ENCODE peak calls at places on chromosomes 1 and 21, in seven cellular contexts. A is ACHN; J is ureter; H is stimulated activated CD4-positive, alpha-beta T cell treated with anti-CD3 and anti-CD28 coated beads, Interleukin-4, amount 100 ng/mL, for 1 hour; Y is central memory CD4-positive, alpha-beta T cell; D is nephron progenitor cell; M is GM13977. Q is an unnamed sample.

GRCh38 chr1:960371-961131 is at the start of gene KLHL17:
- DNase-seq in A (peak; percentile 66), D (peak; percentile 82), H (peak; percentile 87), Y (peak; percentile 66), J (no peak), M (peak; percentile 95), Q (peak; percentile 26)

GRCh38 chr1:19752083-19752696 is 47.5 kb downstream of the TMCO4 start:
- DNase-seq in A (no peak), J (no peak), D (no peak), Y (no peak), M (no peak), H (no peak), Q (no peak)

GRCh38 chr21:39525129-39525528 is 73.4 kb downstream of the SH3BGR start:
- DNase-seq in Y (no peak), M (no peak), H (no peak), A (no peak), D (no peak), J (no peak), Q (no peak)

GRCh38 chr1:202621446-202621845 is 88.8 kb downstream of the SYT2 start:
- DNase-seq in A (no peak), D (no peak), Y (no peak), J (no peak), H (no peak), M (no peak), Q (no peak)

GRCh38 chr1:94846286-94846685 is 26.1 kb downstream of the SLC44A3 start:
- DNase-seq in J (no peak), M (no peak), H (no peak), A (no peak), Y (no peak), D (no peak), Q (no peak)

GRCh38 chr1:67339623-67340343 is 32.1 kb downstream of the IL12RB2 start:
- DNase-seq in H (peak; percentile 25), D (no peak), J (no peak), M (no peak), A (peak; percentile 50), Y (no peak), Q (no peak)

GRCh38 chr1:40421348-40421693 is 29.0 kb upstream of the ZFP69B start:
- DNase-seq in D (no peak), J (no peak), A (no peak), Y (no peak), H (no peak), M (no peak), Q (no peak)

GRCh38 chr1:44407430-44408180 is 2.5 kb downstream of the RNF220 start:
- DNase-seq in M (no peak), D (peak; percentile 70), Y (no peak), J (no peak), H (peak; percentile 10), A (no peak), Q (no peak)

GRCh38 chr1:234246638-234247116 is 126.6 kb upstream of the COA6 start:
- DNase-seq in D (no peak), M (peak; percentile 65), Y (no peak), A (no peak), H (no peak), J (no peak), Q (no peak)

GRCh38 chr21:38788275-38788911 is 17.3 kb upstream of the ETS2 start:
- DNase-seq in J (no peak), D (no peak), M (no peak), H (no peak), Y (no peak), A (no peak), Q (no peak)

GRCh38 chr1:31013187-31013864 is 52.2 kb downstream of the PUM1 start:
- DNase-seq in M (peak; percentile 37), D (no peak), H (no peak), Y (no peak), J (no peak), A (peak; percentile 71), Q (peak; percentile 70)

GRCh38 chr1:201376464-201377374 is 761 bp downstream of the TNNT2 start:
- DNase-seq in Y (no peak), J (no peak), H (no peak), A (peak; percentile 72), M (peak; percentile 68), D (peak; percentile 71), Q (no peak)

GRCh38 chr1:60764489-60764888 is 317.9 kb upstream of the NFIA start:
- DNase-seq in Y (no peak), M (no peak), J (no peak), D (no peak), H (no peak), A (no peak), Q (no peak)

GRCh38 chr1:171741872-171742576 is at the start of gene VAMP4:
- DNase-seq in A (peak; percentile 86), Y (peak; percentile 85), D (peak; percentile 91), J (peak; percentile 93), H (peak; percentile 88), M (peak; percentile 86), Q (peak; percentile 83)

GRCh38 chr1:212315907-212316306 is 30.7 kb downstream of the PPP2R5A start:
- DNase-seq in M (no peak), D (no peak), H (no peak), J (no peak), Y (peak; percentile 1), A (peak; percentile 46), Q (no peak)

GRCh38 chr1:58718435-58718834 is 18.6 kb upstream of the MYSM1 start:
- DNase-seq in Y (peak; percentile 12), H (no peak), A (no peak), D (no peak), J (no peak), M (no peak), Q (no peak)

GRCh38 chr21:42858957-42859890 is 20.1 kb downstream of the WDR4 start:
- DNase-seq in M (no peak), D (no peak), A (no peak), Y (no peak), H (no peak), J (no peak), Q (no peak)

GRCh38 chr1:170664283-170664827 is 424 bp downstream of the PRRX1 start:
- DNase-seq in M (peak; percentile 45), H (no peak), D (peak; percentile 56), J (no peak), Y (no peak), A (no peak), Q (no peak)